ENCODE peak calls at places on chromosomes 16 and 17, in nine cellular contexts. C, X, L, U, Y, Z, Q, V and R are unnamed samples.

GRCh38 chr16:15523092-15523541 is 88.7 kb downstream of the BMERB1 start:
- DNase-seq in C (no peak), X (no peak), L (no peak), U (no peak), Y (no peak), Z (no peak), Q (no peak), V (no peak), R (no peak)

GRCh38 chr16:24984101-24984500 is 31.1 kb downstream of the ARHGAP17 start:
- DNase-seq in C (no peak), X (no peak), L (no peak), U (no peak), Y (no peak), Z (no peak), Q (no peak), V (no peak), R (no peak)

GRCh38 chr16:21150375-21151001 is at the start of gene DNAH3:
- DNase-seq in C (peak; percentile 74), X (no peak), L (no peak), U (peak; percentile 18), Y (no peak), Z (peak; percentile 41), Q (no peak), V (peak; percentile 92), R (no peak)

GRCh38 chr16:4291699-4292098 is 18.9 kb upstream of the TFAP4 start:
- DNase-seq in C (no peak), X (no peak), L (no peak), U (no peak), Y (no peak), Z (no peak), Q (no peak), V (no peak), R (no peak)

GRCh38 chr17:21113706-21114105 is 13.1 kb upstream of the DHRS7B start:
- DNase-seq in C (no peak), X (no peak), L (no peak), U (no peak), Y (no peak), Z (no peak), Q (no peak), V (no peak), R (no peak)

GRCh38 chr17:28338056-28338768 is 2.7 kb downstream of the TNFAIP1 start:
- DNase-seq in C (no peak), X (no peak), L (peak; percentile 86), U (no peak), Y (no peak), Z (no peak), Q (no peak), V (no peak), R (peak; percentile 59)

GRCh38 chr17:17935321-17936271 is 36.6 kb downstream of the TOM1L2 start:
- DNase-seq in C (no peak), X (no peak), L (peak; percentile 92), U (no peak), Y (no peak), Z (no peak), Q (no peak), V (peak; percentile 69), R (peak; percentile 96)

GRCh38 chr17:53316073-53316472 is 506.7 kb upstream of the KIF2B start:
- DNase-seq in C (no peak), X (no peak), L (no peak), U (no peak), Y (no peak), Z (no peak), Q (no peak), V (no peak), R (no peak)

GRCh38 chr16:72362476-72362875 is 190.5 kb upstream of the PMFBP1 start:
- DNase-seq in C (no peak), X (no peak), L (no peak), U (no peak), Y (no peak), Z (no peak), Q (no peak), V (no peak), R (no peak)

GRCh38 chr17:2442166-2442565 is 41.3 kb upstream of the MNT start:
- DNase-seq in C (no peak), X (no peak), L (peak; percentile 35), U (no peak), Y (no peak), Z (no peak), Q (no peak), V (no peak), R (no peak)

GRCh38 chr16:85238233-85238647 is 126.0 kb upstream of the CIBAR2 start:
- DNase-seq in C (no peak), X (peak; percentile 80), L (peak; percentile 95), U (no peak), Y (peak; percentile 33), Z (peak; percentile 72), Q (no peak), V (no peak), R (peak; percentile 93)

GRCh38 chr17:81959362-81960129 is 1.4 kb downstream of the NOTUM start:
- DNase-seq in C (peak; percentile 53), X (peak; percentile 80), L (peak; percentile 24), U (peak; percentile 87), Y (peak; percentile 84), Z (peak; percentile 96), Q (no peak), V (peak; percentile 57), R (peak; percentile 35)

GRCh38 chr17:79673517-79673916 is 57.2 kb upstream of the ENPP7 start:
- DNase-seq in C (no peak), X (no peak), L (no peak), U (no peak), Y (no peak), Z (no peak), Q (no peak), V (no peak), R (no peak)

GRCh38 chr16:16150117-16150877 is 73.0 kb downstream of the ABCC6 start:
- DNase-seq in C (peak; percentile 18), X (peak; percentile 28), L (peak; percentile 76), U (no peak), Y (no peak), Z (peak; percentile 84), Q (no peak), V (no peak), R (peak; percentile 62)

GRCh38 chr17:66548659-66549311 is 246.4 kb downstream of the PRKCA start:
- DNase-seq in C (no peak), X (no peak), L (no peak), U (no peak), Y (no peak), Z (no peak), Q (no peak), V (no peak), R (peak; percentile 59)

GRCh38 chr16:56732366-56732765 is 2.4 kb downstream of the NUP93 start:
- DNase-seq in C (no peak), X (no peak), L (no peak), U (no peak), Y (no peak), Z (no peak), Q (no peak), V (no peak), R (no peak)

GRCh38 chr17:19242323-19242722 is 5.2 kb downstream of the EPN2 start:
- DNase-seq in C (no peak), X (peak; percentile 36), L (no peak), U (no peak), Y (no peak), Z (no peak), Q (no peak), V (peak; percentile 78), R (no peak)

GRCh38 chr17:5249615-5250014 is 15.0 kb upstream of the SCIMP start:
- DNase-seq in C (peak; percentile 67), X (peak; percentile 81), L (peak; percentile 78), U (peak; percentile 51), Y (peak; percentile 61), Z (peak; percentile 78), Q (peak; percentile 25), V (peak; percentile 81), R (peak; percentile 86)
- H3K4me3 ChIP-seq in C (no peak overlapping the region), X (no peak overlapping the region), L (no peak overlapping the region), U (no peak overlapping the region), Y (no peak overlapping the region), Z (peak overlapping the region; percentile 47), Q (no peak overlapping the region), V (no peak overlapping the region), R (no peak overlapping the region)

GRCh38 chr16:67264277-67264676 is 15.1 kb upstream of the PLEKHG4 start:
- DNase-seq in C (no peak), X (peak; percentile 70), L (no peak), U (no peak), Y (no peak), Z (no peak), Q (no peak), V (no peak), R (no peak)
- TF ChIP-seq CTCF in C (no peak), X (peak; percentile 60), L (no peak), U (peak; percentile 47), Y (no peak), Z (peak; percentile 24), Q (peak; percentile 40), V (no peak), R (no peak)

GRCh38 chr17:60744355-60744958 is 66.8 kb downstream of the BCAS3 start:
- DNase-seq in C (no peak), X (no peak), L (peak; percentile 24), U (no peak), Y (no peak), Z (peak; percentile 23), Q (no peak), V (no peak), R (peak; percentile 9)

GRCh38 chr17:60741031-60741430 is 63.4 kb downstream of the BCAS3 start:
- DNase-seq in C (no peak), X (no peak), L (no peak), U (no peak), Y (no peak), Z (no peak), Q (no peak), V (no peak), R (no peak)

GRCh38 chr17:60743282-60743681 is 65.6 kb downstream of the BCAS3 start:
- DNase-seq in C (no peak), X (no peak), L (no peak), U (no peak), Y (no peak), Z (no peak), Q (no peak), V (no peak), R (no peak)

GRCh38 chr17:60745544-60745943 is 67.9 kb downstream of the BCAS3 start:
- DNase-seq in C (no peak), X (no peak), L (no peak), U (no peak), Y (no peak), Z (no peak), Q (no peak), V (peak; percentile 15), R (no peak)

GRCh38 chr17:60743812-60744211 is 66.2 kb downstream of the BCAS3 start:
- DNase-seq in C (peak; percentile 47), X (peak; percentile 30), L (peak; percentile 43), U (no peak), Y (no peak), Z (no peak), Q (no peak), V (peak; percentile 70), R (peak; percentile 84)
- H3K4me3 ChIP-seq in C (peak overlapping the region; percentile 1), X (no peak overlapping the region), L (peak overlapping the region; percentile 44), U (no peak overlapping the region), Y (peak overlapping the region; percentile 9), Z (peak overlapping the region; percentile 21), Q (no peak overlapping the region), V (no peak overlapping the region), R (peak overlapping the region; percentile 43)

GRCh38 chr17:45813051-45813731 is 29.1 kb downstream of the CRHR1 start:
- DNase-seq in C (no peak), X (peak; percentile 94), L (no peak), U (peak; percentile 65), Y (no peak), Z (peak; percentile 65), Q (peak; percentile 43), V (peak; percentile 4), R (no peak)
- TF ChIP-seq CTCF in C (no peak), X (peak; percentile 91), L (peak; percentile 31), U (peak; percentile 59), Y (no peak), Z (peak; percentile 22), Q (peak; percentile 81), V (no peak), R (no peak)

GRCh38 chr16:12811441-12812198 is 7.9 kb upstream of the CPPED1 start:
- DNase-seq in C (peak; percentile 81), X (no peak), L (no peak), U (no peak), Y (no peak), Z (no peak), Q (no peak), V (no peak), R (no peak)
- H3K4me3 ChIP-seq in C (no peak overlapping the region), X (no peak overlapping the region), L (no peak overlapping the region), U (no peak overlapping the region), Y (no peak overlapping the region), Z (no peak overlapping the region), Q (no peak overlapping the region), V (no peak overlapping the region), R (no peak overlapping the region)